ENCODE peak calls at places on chromosomes 12 and 14, in four cellular contexts. One of them, this sample, is unnamed.

GRCh38 chr14:90409209-90409730 is 12.4 kb downstream of the CALM1 start:
- DNase-seq in HCT116: no peak
- DNase-seq in H1: no peak
- DNase-seq in GM12878: no peak
- DNase-seq in this sample: no peak

GRCh38 chr14:90061849-90062794 is at the start of gene KCNK13:
- DNase-seq in HCT116: no peak
- DNase-seq in H1: peak
- DNase-seq in GM12878: no peak
- DNase-seq in this sample: no peak

GRCh38 chr12:132761032-132761910 is at the start of gene ANKLE2:
- DNase-seq in HCT116: no peak
- DNase-seq in H1: no peak
- DNase-seq in GM12878: no peak
- DNase-seq in this sample: peak

GRCh38 chr12:116803018-116803736 is 65.1 kb downstream of the RNFT2 start:
- DNase-seq in HCT116: no peak
- DNase-seq in H1: no peak
- DNase-seq in GM12878: no peak
- DNase-seq in this sample: no peak

GRCh38 chr14:100159865-100160533 is 554 bp upstream of the DEGS2 start:
- DNase-seq in HCT116: no peak
- DNase-seq in H1: no peak
- DNase-seq in GM12878: no peak
- DNase-seq in this sample: no peak

GRCh38 chr12:48917857-48918537 is 7.3 kb downstream of the FKBP11 start:
- DNase-seq in HCT116: no peak
- DNase-seq in H1: no peak
- DNase-seq in GM12878: no peak
- DNase-seq in this sample: no peak

GRCh38 chr12:27733052-27733656 is 22.5 kb downstream of the MRPS35 start:
- DNase-seq in HCT116: no peak
- DNase-seq in H1: no peak
- DNase-seq in GM12878: no peak
- DNase-seq in this sample: peak

GRCh38 chr12:1843641-1844005 is 23.3 kb downstream of the LRTM2 start:
- DNase-seq in HCT116: no peak
- DNase-seq in H1: no peak
- DNase-seq in GM12878: no peak
- DNase-seq in this sample: no peak

GRCh38 chr14:54355698-54356097 is 41.1 kb upstream of the CDKN3 start:
- DNase-seq in HCT116: no peak
- DNase-seq in H1: no peak
- DNase-seq in GM12878: no peak
- DNase-seq in this sample: no peak

GRCh38 chr14:44803239-44803905 is 158.4 kb downstream of the KLHL28 start:
- DNase-seq in HCT116: peak
- DNase-seq in H1: no peak
- DNase-seq in GM12878: peak
- DNase-seq in this sample: peak

GRCh38 chr14:34052658-34053014 is 101.8 kb upstream of the EGLN3 start:
- DNase-seq in HCT116: peak
- DNase-seq in H1: no peak
- DNase-seq in GM12878: no peak
- DNase-seq in this sample: no peak

GRCh38 chr14:51650721-51651387 is 856 bp upstream of the FRMD6 start:
- DNase-seq in HCT116: no peak
- DNase-seq in H1: peak
- DNase-seq in GM12878: no peak
- DNase-seq in this sample: no peak

GRCh38 chr12:94134226-94134795 is 14.1 kb upstream of the PLXNC1 start:
- DNase-seq in HCT116: peak
- DNase-seq in H1: no peak
- DNase-seq in GM12878: no peak
- DNase-seq in this sample: peak

GRCh38 chr12:27083861-27084271 is 1.5 kb upstream of the C12orf71 start:
- DNase-seq in HCT116: no peak
- DNase-seq in H1: no peak
- DNase-seq in GM12878: no peak
- DNase-seq in this sample: no peak

GRCh38 chr12:132904718-132905328 is 17.4 kb upstream of the CHFR start:
- DNase-seq in HCT116: no peak
- DNase-seq in H1: peak
- DNase-seq in GM12878: no peak
- DNase-seq in this sample: peak

GRCh38 chr14:60649815-60650381 is 621 bp upstream of the SIX1 start:
- DNase-seq in HCT116: no peak
- DNase-seq in H1: no peak
- DNase-seq in GM12878: no peak
- DNase-seq in this sample: no peak

GRCh38 chr12:69154585-69155363 is 84.6 kb upstream of the CPSF6 start:
- DNase-seq in HCT116: peak
- DNase-seq in H1: peak
- DNase-seq in GM12878: peak
- DNase-seq in this sample: peak

GRCh38 chr12:101230547-101230946 is 20.5 kb upstream of the SLC5A8 start:
- DNase-seq in HCT116: no peak
- DNase-seq in H1: no peak
- DNase-seq in GM12878: no peak
- DNase-seq in this sample: no peak

GRCh38 chr12:113154351-113154973 is 4.9 kb downstream of the CFAP73 start:
- DNase-seq in HCT116: no peak
- DNase-seq in H1: peak
- DNase-seq in GM12878: no peak
- DNase-seq in this sample: no peak

GRCh38 chr12:1310684-1311083 is 283.7 kb downstream of the FBXL14 start:
- DNase-seq in HCT116: no peak
- DNase-seq in H1: no peak
- DNase-seq in GM12878: no peak
- DNase-seq in this sample: no peak

GRCh38 chr12:69534389-69534822 is 50.9 kb upstream of the CCT2 start:
- DNase-seq in HCT116: peak
- DNase-seq in H1: no peak
- DNase-seq in GM12878: peak
- DNase-seq in this sample: peak

GRCh38 chr12:76633415-76633814 is 73.8 kb upstream of the OSBPL8 start:
- DNase-seq in HCT116: no peak
- DNase-seq in H1: no peak
- DNase-seq in GM12878: no peak
- DNase-seq in this sample: peak

GRCh38 chr12:7019043-7019569 is 830 bp upstream of the LPCAT3 start:
- DNase-seq in HCT116: no peak
- DNase-seq in H1: no peak
- DNase-seq in GM12878: no peak
- DNase-seq in this sample: no peak

GRCh38 chr12:110141389-110141788 is 17.2 kb downstream of the IFT81 start:
- DNase-seq in HCT116: no peak
- DNase-seq in H1: no peak
- DNase-seq in GM12878: no peak
- DNase-seq in this sample: no peak

GRCh38 chr14:36129181-36129580 is 47.3 kb downstream of the PTCSC3 start:
- DNase-seq in HCT116: peak
- DNase-seq in H1: peak
- DNase-seq in GM12878: no peak
- DNase-seq in this sample: no peak

GRCh38 chr14:36132826-36133225 is 43.7 kb downstream of the PTCSC3 start:
- DNase-seq in HCT116: no peak
- DNase-seq in H1: no peak
- DNase-seq in GM12878: no peak
- DNase-seq in this sample: no peak

GRCh38 chr14:36134026-36134425 is 42.5 kb downstream of the PTCSC3 start:
- DNase-seq in HCT116: no peak
- DNase-seq in H1: no peak
- DNase-seq in GM12878: no peak
- DNase-seq in this sample: no peak

DNA sequence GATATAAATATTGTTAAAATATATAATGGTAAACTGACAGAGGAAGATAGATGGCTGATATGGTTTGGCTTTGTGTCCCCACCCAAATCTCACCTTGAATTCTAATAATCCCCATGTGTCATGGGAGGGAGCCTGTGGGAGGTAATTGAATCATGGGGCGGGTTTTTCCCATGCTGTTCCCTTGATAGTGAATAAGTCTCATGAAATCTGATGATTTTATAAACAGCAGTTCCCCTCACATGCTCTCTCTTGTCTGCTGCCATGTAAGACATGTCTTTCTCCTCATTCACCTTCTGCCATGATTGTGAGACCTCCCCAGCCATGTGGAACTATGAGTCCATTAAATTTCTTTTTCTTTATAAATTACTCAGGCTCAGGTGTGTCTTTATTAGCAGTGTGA is 46.3 kb downstream of the PTCSC3 start:
- DNase-seq in HCT116: no peak
- DNase-seq in H1: no peak
- DNase-seq in GM12878: no peak
- DNase-seq in this sample: no peak
- TF ChIP-seq JUND in HCT116: no peak
- TF ChIP-seq JUND in H1: no peak
- TF ChIP-seq JUND in GM12878: no peak
- TF ChIP-seq JUND in this sample: no peak

DNA sequence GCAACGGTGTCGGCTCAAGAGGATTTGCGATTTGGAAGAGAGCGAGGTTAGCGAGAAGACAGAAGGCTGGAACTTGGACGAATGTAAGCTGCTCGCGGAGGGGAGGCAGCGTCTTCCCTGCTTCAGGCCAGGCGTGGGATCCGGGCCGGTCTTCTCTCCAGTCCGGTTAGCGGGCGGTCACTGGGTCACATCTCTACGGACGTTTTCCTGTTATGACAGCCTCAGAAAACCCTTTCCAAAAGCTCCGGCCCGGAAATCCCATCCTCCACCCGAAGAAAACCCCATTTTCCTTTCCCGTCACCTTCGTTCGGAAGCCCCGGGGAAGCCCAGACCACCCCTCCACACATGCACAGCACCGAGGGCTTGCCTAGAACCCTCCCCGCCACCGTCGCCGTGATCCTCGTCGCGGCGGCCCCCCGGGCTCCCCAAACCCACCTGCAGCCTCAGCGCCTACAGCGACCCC is 268 bp downstream of the NDUFB1 start:
- DNase-seq in HCT116: no peak
- DNase-seq in H1: no peak
- DNase-seq in GM12878: no peak
- DNase-seq in this sample: no peak
- TF ChIP-seq SRF in HCT116: no peak
- TF ChIP-seq SRF in H1: no peak
- TF ChIP-seq SRF in GM12878: no peak
- TF ChIP-seq SRF in this sample: no peak

GRCh38 chr12:115623275-115623674 is 654.2 kb downstream of the MED13L start:
- DNase-seq in HCT116: no peak
- DNase-seq in H1: no peak
- DNase-seq in GM12878: no peak
- DNase-seq in this sample: no peak
- TF ChIP-seq JUND in HCT116: no peak
- TF ChIP-seq JUND in H1: no peak
- TF ChIP-seq JUND in GM12878: no peak
- TF ChIP-seq JUND in this sample: no peak

GRCh38 chr12:60535363-60535762 is 939.5 kb downstream of the SLC16A7 start:
- DNase-seq in HCT116: no peak
- DNase-seq in H1: no peak
- DNase-seq in GM12878: no peak
- DNase-seq in this sample: no peak

DNA sequence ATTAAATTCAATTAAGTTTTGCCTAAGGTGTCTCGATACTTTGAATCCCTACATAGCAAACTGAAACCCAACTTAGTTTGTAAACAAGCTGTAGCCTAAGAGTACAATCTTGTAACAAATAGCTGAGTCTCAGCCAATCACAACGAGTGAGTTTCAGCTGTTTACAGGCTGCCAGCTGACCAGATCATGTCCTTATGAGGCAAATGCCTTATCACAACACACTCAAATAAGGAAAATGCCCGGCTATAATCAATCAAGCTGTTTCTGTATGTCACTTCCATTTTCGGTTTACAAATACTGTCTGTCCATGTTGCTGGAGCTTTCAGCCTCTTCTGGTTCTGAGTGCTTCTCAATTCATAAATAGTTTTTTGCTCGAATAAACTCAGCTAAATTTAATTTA is 943.8 kb downstream of the SLC16A7 start:
- DNase-seq in HCT116: no peak
- DNase-seq in H1: no peak
- DNase-seq in GM12878: no peak
- DNase-seq in this sample: no peak
- TF ChIP-seq SRF in HCT116: no peak
- TF ChIP-seq SRF in H1: no peak
- TF ChIP-seq SRF in GM12878: no peak
- TF ChIP-seq SRF in this sample: no peak

This sample was measured in K562.